ENCODE peak calls at places on chromosomes 4 and X, in six cellular contexts. L, B, Z, N, V and T are unnamed samples.

GRCh38 chrX:53716328-53717088 is 30.0 kb upstream of the HUWE1 start:
- DNase-seq in Z (no peak), B (no peak), N (peak), L (no peak), V (no peak), T (peak)

GRCh38 chr4:186900232-186900900 is 176.7 kb upstream of the FAT1 start:
- DNase-seq in L (no peak), Z (no peak), N (no peak), B (no peak), V (no peak), T (no peak)

GRCh38 chr4:130359537-130359936 is 1263.6 kb downstream of the C4orf33 start:
- DNase-seq in N (peak), L (no peak), Z (no peak), B (no peak), V (no peak), T (no peak)

GRCh38 chr4:100820249-100820648 is 302.4 kb upstream of the EMCN start:
- DNase-seq in B (no peak), V (no peak), Z (no peak), L (no peak), N (no peak), T (no peak)

GRCh38 chr4:122450847-122451246 is 5.7 kb downstream of the IL2 start:
- DNase-seq in B (peak), L (peak), V (peak), N (peak), Z (no peak), T (no peak)

GRCh38 chr4:17851921-17852320 is 41.1 kb downstream of the NCAPG start:
- DNase-seq in B (no peak), N (no peak), L (no peak), V (no peak), Z (no peak), T (no peak)

GRCh38 chr4:52263612-52264011 is 212.5 kb downstream of the SPATA18 start:
- DNase-seq in N (no peak), Z (no peak), B (no peak), L (no peak), V (no peak), T (no peak)

GRCh38 chrX:64571011-64571410 is 175.8 kb upstream of the MTMR8 start:
- DNase-seq in L (peak), B (peak), Z (no peak), N (no peak), V (no peak), T (no peak)

GRCh38 chr4:175970072-175970471 is 95.6 kb upstream of the WDR17 start:
- DNase-seq in L (no peak), N (no peak), V (no peak), B (no peak), Z (no peak), T (no peak)

GRCh38 chr4:63105839-63106238 is 1303.4 kb downstream of the TECRL start:
- DNase-seq in Z (no peak), B (no peak), V (no peak), L (peak), N (no peak), T (no peak)

GRCh38 chrX:123736333-123736921 is 3.6 kb upstream of the THOC2 start:
- DNase-seq in N (peak), Z (no peak), V (no peak), L (no peak), B (no peak), T (no peak)